ENCODE peak calls at places on chromosomes 11 and 22, in nine cellular contexts. I is HCT116; H is A549; E is AG04450; V is cardiac muscle cell; R is neural progenitor cell; D is RWPE1; U is suprapubic skin; M is effector memory CD4-positive, alpha-beta T cell. G is an unnamed sample.
A peak's percentile ranks its signal among the peaks of the same experiment; 100 is the strongest.

GRCh38 chr22:39727541-39727940 is 157.0 kb downstream of the CACNA1I start:
- DNase-seq in I (no peak), H (peak; percentile 24), E (no peak), V (peak; percentile 33), R (no peak), D (peak; percentile 17), U (no peak), M (no peak), G (no peak)

GRCh38 chr11:125807909-125808308 is 20.0 kb downstream of the PATE3 start:
- DNase-seq in I (no peak), H (no peak), E (no peak), V (peak; percentile 37), R (no peak), D (no peak), U (no peak), M (no peak), G (no peak)

GRCh38 chr11:65502852-65503603 is 4.2 kb downstream of the MALAT1 start:
- DNase-seq in I (no peak), H (no peak), E (no peak), V (peak; percentile 80), R (no peak), D (no peak), U (no peak), M (no peak), G (no peak)

GRCh38 chr11:11436715-11437313 is 83.8 kb upstream of the CSNK2A3 start:
- DNase-seq in I (no peak), H (no peak), E (no peak), V (no peak), R (no peak), D (no peak), U (no peak), M (no peak), G (no peak)

GRCh38 chr11:86446163-86446923 is 71.7 kb downstream of the CCDC81 start:
- DNase-seq in I (no peak), H (no peak), E (no peak), V (no peak), R (no peak), D (no peak), U (no peak), M (no peak), G (no peak)

GRCh38 chr22:35995345-35995744 is 33.3 kb downstream of the RBFOX2 start:
- DNase-seq in I (no peak), H (no peak), E (no peak), V (no peak), R (no peak), D (no peak), U (no peak), M (no peak), G (no peak)

GRCh38 chr22:23142546-23143105 is 836 bp upstream of the RSPH14 start:
- DNase-seq in I (no peak), H (no peak), E (no peak), V (no peak), R (no peak), D (no peak), U (no peak), M (no peak), G (no peak)

GRCh38 chr11:57126766-57127400 is 54.9 kb upstream of the LRRC55 start:
- DNase-seq in I (no peak), H (no peak), E (no peak), V (no peak), R (no peak), D (no peak), U (no peak), M (no peak), G (no peak)

GRCh38 chr22:29030016-29030617 is 31.5 kb downstream of the C22orf31 start:
- DNase-seq in I (peak; percentile 50), H (no peak), E (no peak), V (peak; percentile 36), R (no peak), D (peak; percentile 13), U (no peak), M (no peak), G (no peak)

GRCh38 chr22:22094921-22095320 is 112.3 kb upstream of the TOP3B start:
- DNase-seq in I (no peak), H (no peak), E (peak; percentile 85), V (no peak), R (no peak), D (no peak), U (no peak), M (no peak), G (no peak)

GRCh38 chr22:40654522-40655167 is 18.1 kb upstream of the MRTFA start:
- DNase-seq in I (no peak), H (peak; percentile 41), E (no peak), V (peak; percentile 69), R (no peak), D (peak; percentile 14), U (no peak), M (no peak), G (no peak)

GRCh38 chr22:45311033-45311531 is 1.3 kb downstream of the FAM118A start:
- DNase-seq in I (no peak), H (no peak), E (no peak), V (no peak), R (no peak), D (no peak), U (no peak), M (no peak), G (no peak)
- H3K27ac ChIP-seq in I (no peak overlapping the region), H (no peak overlapping the region), E (no peak overlapping the region), V (no peak overlapping the region), R (no peak overlapping the region), D (peak overlapping the region; percentile 77), U (peak overlapping the region; percentile 74), M (peak overlapping the region; percentile 82), G (no peak overlapping the region)

GRCh38 chr22:30922151-30922611 is 46.4 kb downstream of the MORC2 start:
- DNase-seq in I (no peak), H (no peak), E (no peak), V (peak; percentile 76), R (peak; percentile 25), D (no peak), U (no peak), M (peak; percentile 78), G (no peak)

GRCh38 chr22:30925667-30926066 is 42.9 kb downstream of the MORC2 start:
- DNase-seq in I (no peak), H (no peak), E (no peak), V (no peak), R (no peak), D (no peak), U (no peak), M (no peak), G (no peak)

GRCh38 chr22:30920407-30920806 is 48.2 kb downstream of the MORC2 start:
- DNase-seq in I (peak; percentile 32), H (peak; percentile 67), E (peak; percentile 26), V (peak; percentile 79), R (peak; percentile 85), D (peak; percentile 68), U (peak; percentile 84), M (peak; percentile 74), G (peak; percentile 22)

GRCh38 chr22:30921108-30921507 is 47.5 kb downstream of the MORC2 start:
- DNase-seq in I (no peak), H (no peak), E (no peak), V (no peak), R (no peak), D (peak; percentile 9), U (no peak), M (no peak), G (no peak)

DNA sequence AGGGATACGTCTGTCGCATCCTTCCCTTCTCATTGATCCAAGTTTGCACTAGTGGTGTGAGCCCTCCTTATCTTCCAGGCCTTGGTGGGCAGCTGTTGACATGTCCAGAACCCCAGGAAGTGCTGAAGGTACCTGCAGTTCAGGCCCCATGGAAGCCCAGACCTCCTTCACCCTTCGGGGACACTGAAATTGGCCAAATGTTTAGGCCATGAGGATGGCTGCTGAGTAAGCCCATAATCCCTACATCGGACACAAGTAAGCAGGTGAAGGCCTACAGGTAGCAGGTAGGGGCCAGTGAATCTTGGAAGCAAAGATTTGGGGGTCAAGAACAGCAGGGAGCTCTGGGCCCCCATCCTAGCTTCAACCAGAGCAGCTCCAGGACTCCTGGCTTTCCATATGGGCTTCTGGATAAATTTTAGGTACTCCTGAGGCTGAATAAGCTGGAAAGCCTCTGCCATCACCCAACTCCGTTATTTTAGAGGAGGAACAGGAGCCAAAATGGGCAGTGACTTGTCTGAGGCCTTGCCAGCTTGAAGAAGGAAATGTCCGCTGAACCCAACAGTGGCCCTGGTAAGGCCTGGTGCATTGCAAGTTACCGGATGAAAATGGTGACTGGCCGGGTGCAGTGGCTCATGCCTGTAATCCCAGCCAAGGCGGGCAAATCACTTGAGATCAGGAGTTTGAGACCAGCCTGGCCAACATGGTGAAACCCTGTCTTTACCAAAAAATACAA is 45.2 kb downstream of the MORC2 start:
- DNase-seq in I (no peak), H (no peak), E (no peak), V (no peak), R (no peak), D (no peak), U (no peak), M (no peak), G (no peak)
- H3K27ac ChIP-seq in I (no peak overlapping the region), H (no peak overlapping the region), E (no peak overlapping the region), V (no peak overlapping the region), R (no peak overlapping the region), D (no peak overlapping the region), U (no peak overlapping the region), M (peak overlapping the region; percentile 5), G (no peak overlapping the region)

DNA sequence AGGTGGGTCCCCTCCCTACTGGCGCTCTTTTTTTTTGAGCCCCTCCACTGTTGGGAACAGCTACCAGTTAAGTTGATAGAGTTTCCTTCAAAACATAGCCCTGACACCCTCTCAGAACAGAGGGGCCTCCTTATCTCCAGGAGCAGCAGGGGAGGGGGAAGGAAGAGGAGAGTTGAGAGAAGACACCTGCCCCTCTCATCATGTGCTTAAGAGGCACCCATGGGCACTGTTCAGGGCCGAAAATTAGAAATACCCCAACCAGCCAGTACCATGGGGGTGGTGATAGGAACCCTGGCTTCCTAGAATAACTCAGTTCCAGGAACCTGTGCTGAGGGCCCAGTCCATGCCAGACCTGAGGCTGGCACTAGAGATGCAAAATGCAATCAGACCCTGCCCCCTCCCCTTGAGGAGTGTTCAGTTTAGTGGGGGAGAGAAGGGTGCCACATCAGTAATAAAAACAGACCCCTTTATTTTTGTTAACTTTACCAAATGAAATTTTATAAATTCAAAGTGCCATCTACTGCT is 9.4 kb upstream of the GDPD5 start:
- DNase-seq in I (no peak), H (no peak), E (no peak), V (no peak), R (no peak), D (no peak), U (no peak), M (no peak), G (no peak)
- H3K27ac ChIP-seq in I (peak overlapping the region; percentile 52), H (peak overlapping the region; percentile 14), E (no peak overlapping the region), V (peak overlapping the region; percentile 69), R (no peak overlapping the region), D (no peak overlapping the region), U (no peak overlapping the region), M (no peak overlapping the region), G (no peak overlapping the region)

DNA sequence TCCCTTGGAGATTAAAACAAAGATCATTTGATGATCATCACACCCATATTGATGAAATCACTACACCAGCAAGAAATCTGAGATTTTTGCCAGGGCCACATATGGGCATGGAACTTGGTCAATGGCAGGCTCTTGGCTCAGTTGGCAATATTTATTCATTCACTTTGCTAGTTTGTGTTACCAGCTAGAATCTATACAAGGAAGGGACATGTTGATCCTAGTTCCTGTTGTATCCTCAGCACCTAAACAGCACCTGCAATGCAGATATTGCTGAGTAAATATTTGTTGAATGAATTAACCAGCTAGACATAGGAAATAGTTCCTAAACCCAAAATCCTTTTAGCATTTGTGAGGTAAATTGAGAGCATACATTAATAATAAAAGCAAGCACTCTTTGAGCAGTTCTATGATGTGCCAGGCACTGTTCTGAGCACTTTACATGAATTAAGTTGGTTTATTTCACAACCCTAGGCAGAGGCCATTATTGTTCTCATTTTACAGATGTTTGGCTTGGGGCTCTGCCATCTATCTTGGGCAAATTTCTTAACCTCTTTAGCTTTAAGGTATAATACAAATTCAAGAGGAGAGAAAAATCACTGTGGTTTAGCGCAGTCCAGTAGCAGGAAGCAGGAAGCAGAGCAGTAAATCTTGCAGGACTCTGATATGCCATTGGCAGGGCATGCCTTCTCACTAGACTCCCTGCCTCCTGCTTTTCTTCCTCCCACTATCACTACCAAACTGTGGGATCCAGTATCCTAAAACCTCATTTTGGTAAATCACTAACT is 1.6 kb downstream of the TRIM68 start:
- DNase-seq in I (no peak), H (no peak), E (no peak), V (peak; percentile 54), R (no peak), D (no peak), U (no peak), M (no peak), G (no peak)
- H3K27ac ChIP-seq in I (no peak overlapping the region), H (no peak overlapping the region), E (no peak overlapping the region), V (no peak overlapping the region), R (no peak overlapping the region), D (no peak overlapping the region), U (no peak overlapping the region), M (no peak overlapping the region), G (no peak overlapping the region)

G was measured in iPS DF 6.9.